ENCODE peak calls at places on chromosomes 11 and 22, in nine cellular contexts. F is colonic mucosa, D is brain microvascular endothelial cell, P is GM23338, H is left lung, Y is prostate gland, T is right lobe of liver, W is suprapubic skin, N is BE2C. J is an unnamed sample. For H3K27me3, the result is how much of the 10 kb centered on the place peaks cover.

GRCh38 chr22:25510926-25511325 is 53.5 kb upstream of the GRK3 start:
- DNase-seq in H (no peak), F (peak), T (no peak), N (no peak), W (no peak), P (no peak), Y (no peak), D (no peak), J (no peak)

GRCh38 chr11:61302550-61302949 is 7.4 kb upstream of the VWCE start:
- DNase-seq in N (no peak), P (no peak), F (no peak), H (no peak), W (no peak), D (no peak), T (no peak), Y (no peak), J (no peak)

GRCh38 chr22:45878051-45878764 is 98.8 kb downstream of the WNT7B start:
- DNase-seq in N (peak), Y (no peak), D (no peak), P (no peak), T (peak), F (no peak), W (peak), H (peak), J (peak)

GRCh38 chr11:113488931-113489351 is 13.7 kb upstream of the DRD2 start:
- DNase-seq in Y (no peak), P (no peak), T (no peak), H (no peak), D (no peak), F (no peak), W (no peak), N (no peak), J (no peak)

GRCh38 chr11:134289789-134290188 is 13.6 kb downstream of the GLB1L3 start:
- DNase-seq in F (no peak), P (no peak), H (no peak), Y (no peak), N (no peak), D (no peak), T (no peak), W (no peak), J (peak)

GRCh38 chr11:44261800-44262591 is 47.9 kb downstream of the ALX4 start:
- DNase-seq in W (no peak), P (no peak), T (no peak), N (no peak), Y (no peak), D (no peak), F (no peak), H (peak), J (no peak)

GRCh38 chr11:47417712-47418111 is 8.5 kb downstream of the PSMC3 start:
- DNase-seq in W (no peak), H (no peak), Y (no peak), D (no peak), T (no peak), F (no peak), N (no peak), P (no peak), J (no peak)

GRCh38 chr11:3103076-3103475 is 45.9 kb upstream of the CARS1 start:
- DNase-seq in W (peak), F (no peak), Y (no peak), N (no peak), D (no peak), P (no peak), T (no peak), H (no peak), J (peak)

GRCh38 chr22:25564320-25564978 is at the start of gene GRK3:
- DNase-seq in F (peak), T (peak), W (peak), H (peak), D (peak), P (peak), N (peak), Y (peak), J (peak)

GRCh38 chr11:15863411-15863810 is 492.9 kb downstream of the SOX6 start:
- DNase-seq in F (no peak), T (no peak), N (no peak), W (no peak), D (no peak), H (no peak), P (no peak), Y (no peak), J (no peak)

GRCh38 chr22:47173535-47174021 is 411.1 kb downstream of the TBC1D22A start:
- DNase-seq in Y (no peak), H (peak), D (no peak), T (peak), F (no peak), W (peak), P (no peak), N (no peak), J (no peak)

GRCh38 chr11:88421530-88421929 is 84.0 kb upstream of the CTSC start:
- DNase-seq in W (no peak), P (peak), F (peak), D (peak), T (no peak), N (no peak), H (no peak), Y (no peak), J (no peak)

GRCh38 chr22:45917700-45918454 is 59.1 kb downstream of the WNT7B start:
- DNase-seq in N (no peak), W (no peak), F (no peak), T (no peak), H (no peak), Y (no peak), P (no peak), D (no peak), J (no peak)

GRCh38 chr11:63882555-63883242 is 34.3 kb downstream of the RCOR2 start:
- DNase-seq in T (no peak), N (peak), P (peak), Y (no peak), W (no peak), H (peak), F (no peak), D (no peak), J (no peak)

GRCh38 chr11:10019906-10020682 is 273.9 kb downstream of the SBF2 start:
- DNase-seq in N (no peak), H (no peak), D (no peak), Y (peak), F (peak), P (peak), T (no peak), W (no peak), J (no peak)

GRCh38 chr11:61068581-61068980 is 33.7 kb upstream of the CD5 start:
- DNase-seq in F (no peak), T (no peak), H (no peak), D (no peak), P (no peak), Y (no peak), N (no peak), W (peak), J (no peak)

GRCh38 chr11:33475999-33476398 is 218.8 kb downstream of the HIPK3 start:
- DNase-seq in T (no peak), F (no peak), Y (peak), N (peak), H (no peak), W (no peak), P (no peak), D (peak), J (no peak)

GRCh38 chr11:1392561-1392960 is 2.8 kb downstream of the BRSK2 start:
- DNase-seq in Y (no peak), F (no peak), W (no peak), P (no peak), H (peak), D (no peak), N (no peak), T (no peak), J (no peak)

GRCh38 chr11:64923944-64924909 is at the start of gene PPP2R5B:
- DNase-seq in W (peak), P (peak), H (peak), F (peak), D (peak), N (peak), T (peak), Y (peak), J (peak)
- TF ChIP-seq CTCF in W (no peak), P (no peak), H (no peak), F (no peak), D (no peak), N (no peak), T (no peak), Y (no peak), J (no peak)

DNA sequence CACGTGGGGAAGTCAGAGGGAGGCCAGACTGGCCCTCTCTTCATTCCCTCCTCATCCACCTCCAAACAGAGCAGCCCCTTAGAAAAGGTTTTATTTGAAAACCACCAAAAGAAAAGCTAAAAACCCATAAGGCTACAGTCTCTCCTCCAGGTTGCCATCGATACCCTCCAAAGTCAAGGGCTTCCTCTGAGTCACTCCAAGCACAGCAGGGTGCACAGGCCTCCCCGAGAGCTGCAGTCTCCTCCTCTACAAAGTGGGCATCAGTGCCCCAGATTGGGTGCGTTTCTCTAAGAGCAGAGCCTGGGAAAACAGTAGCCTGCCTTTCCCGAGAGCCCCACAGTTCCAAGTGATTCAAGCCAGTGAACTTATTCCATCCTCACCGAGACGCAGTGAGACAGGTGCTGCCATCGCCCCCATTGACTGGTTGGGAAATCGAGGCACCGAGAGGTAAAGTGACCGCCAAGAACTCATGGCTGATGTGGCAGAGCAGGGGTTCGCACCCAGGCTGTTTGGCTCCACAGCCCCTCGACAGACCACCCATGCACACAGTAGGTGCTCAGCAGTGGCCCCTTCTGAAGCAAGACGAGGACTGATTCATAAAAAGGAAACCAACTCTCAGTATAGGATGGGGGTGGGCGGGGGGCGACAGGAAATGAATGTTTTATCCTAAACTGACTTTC is 91.7 kb upstream of the SHISAL1 start:
- DNase-seq in Y (no peak), T (peak), W (no peak), P (no peak), H (peak), F (no peak), N (peak), D (no peak), J (no peak)
- H3K27me3 ChIP-seq in Y (under half), T (under half), W (under half), P (under half), H (under half), F (under half), N (under half), D (under half), J (under half)

DNA sequence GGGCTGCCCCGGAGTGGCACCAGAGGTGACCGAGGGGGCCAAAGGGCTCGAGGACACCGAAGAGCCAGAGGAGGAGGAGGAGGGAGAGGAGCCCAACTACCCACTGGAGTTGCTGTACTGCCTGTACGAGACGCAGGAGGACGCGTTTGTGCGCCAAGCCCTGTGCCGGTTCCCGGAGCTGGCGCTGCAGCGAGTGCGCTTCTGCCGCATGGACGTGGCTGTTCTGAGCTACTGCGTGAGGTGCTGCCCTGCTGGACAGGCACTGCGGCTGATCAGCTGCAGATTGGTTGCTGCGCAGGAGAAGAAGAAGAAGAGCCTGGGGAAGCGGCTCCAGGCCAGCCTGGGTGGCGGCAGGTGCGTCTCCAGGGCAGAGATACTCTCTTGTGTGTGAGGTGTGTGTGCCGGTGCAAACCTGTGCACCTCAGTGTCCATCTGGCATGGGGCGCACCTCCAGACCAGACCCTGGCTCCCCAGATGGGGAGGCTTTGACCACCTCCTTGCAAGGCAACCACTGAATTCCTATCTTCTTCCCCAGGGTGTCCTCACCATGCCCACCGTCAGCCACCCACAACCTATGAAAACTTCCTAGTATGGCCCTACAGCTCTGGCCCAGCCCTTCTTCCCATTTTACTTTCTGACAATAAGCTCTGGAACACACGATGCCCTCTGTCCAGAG is 3.4 kb downstream of the NLRP6 start:
- DNase-seq in D (no peak), H (no peak), T (peak), F (no peak), Y (no peak), N (no peak), P (no peak), W (peak), J (no peak)
- TF ChIP-seq CTCF in D (no peak), H (no peak), T (no peak), F (no peak), Y (no peak), N (no peak), P (no peak), W (no peak), J (no peak)

GRCh38 chr11:8259316-8259995 is 4.2 kb downstream of the LMO1 start:
- DNase-seq in F (no peak), N (no peak), W (peak), P (no peak), Y (no peak), H (no peak), D (no peak), T (peak), J (no peak)

GRCh38 chr11:8260202-8260996 is 3.3 kb downstream of the LMO1 start:
- DNase-seq in T (peak), P (no peak), D (no peak), W (peak), N (no peak), F (no peak), Y (no peak), H (no peak), J (no peak)

GRCh38 chr11:8261921-8262551 is 1.6 kb downstream of the LMO1 start:
- DNase-seq in P (peak), F (no peak), H (no peak), W (peak), D (no peak), T (peak), N (no peak), Y (no peak), J (no peak)

GRCh38 chr11:8262552-8263108 is 1.0 kb downstream of the LMO1 start:
- DNase-seq in F (no peak), H (peak), T (peak), Y (peak), P (peak), N (peak), D (peak), W (peak), J (no peak)

GRCh38 chr11:8261316-8261715 is 2.4 kb downstream of the LMO1 start:
- DNase-seq in Y (no peak), P (no peak), N (no peak), W (peak), F (no peak), H (no peak), D (no peak), T (peak), J (peak)
- H3K27me3 ChIP-seq in Y (under half), P (half or more), N (under half), W (under half), F (under half), H (under half), D (under half), T (under half), J (under half)

GRCh38 chr11:91596111-91596510 is 628.5 kb upstream of the FAT3 start:
- DNase-seq in P (no peak), T (no peak), Y (no peak), D (no peak), H (no peak), F (no peak), W (no peak), N (no peak), J (no peak)
- TF ChIP-seq CTCF in P (no peak), T (no peak), Y (no peak), D (no peak), H (no peak), F (no peak), W (no peak), N (no peak), J (no peak)

GRCh38 chr11:118938491-118939411 is 13.0 kb upstream of the BCL9L start:
- DNase-seq in D (peak), F (no peak), H (peak), Y (no peak), W (no peak), N (no peak), T (no peak), P (no peak), J (peak)

GRCh38 chr11:118939948-118940598 is 14.3 kb upstream of the BCL9L start:
- DNase-seq in T (no peak), W (no peak), H (peak), F (no peak), Y (no peak), P (peak), N (peak), D (no peak), J (no peak)

GRCh38 chr11:118933486-118933885 is 7.8 kb upstream of the BCL9L start:
- DNase-seq in D (no peak), N (no peak), P (no peak), F (no peak), W (no peak), Y (peak), H (no peak), T (no peak), J (no peak)

GRCh38 chr11:118935381-118935780 is 9.7 kb upstream of the BCL9L start:
- DNase-seq in Y (no peak), W (no peak), H (peak), P (no peak), D (no peak), F (no peak), N (no peak), T (no peak), J (no peak)

GRCh38 chr11:118939412-118939915 is 13.7 kb upstream of the BCL9L start:
- DNase-seq in F (no peak), Y (no peak), D (no peak), N (no peak), P (no peak), H (peak), W (no peak), T (no peak), J (no peak)
- H3K27me3 ChIP-seq in F (under half), Y (under half), D (under half), N (under half), P (under half), H (under half), W (under half), T (under half), J (under half)

J was measured in pancreas.